ENCODE peak calls at places on chromosomes 3 and 15, in five cellular contexts. One of them, this sample, is unnamed.

GRCh38 chr15:75203017-75203907 is 1.6 kb downstream of the C15orf39 start:
- DNase-seq in stimulated activated naive CD8-positive, alpha-beta T cell treated with anti-CD3 and anti-CD28 coated beads, Interleukin-15, amount 100 ng/mL, for 72 hours: no peak
- DNase-seq in stimulated activated CD8-positive, alpha-beta memory T cell treated with anti-CD3 and anti-CD28 coated beads, Interleukin-15, amount 100 ng/mL, for 24 hours: no peak
- DNase-seq in fibroblast of the aortic adventitia: peak
- DNase-seq in neural crest cell: no peak
- DNase-seq in this sample: no peak

GRCh38 chr3:37237252-37237651 is 62.9 kb upstream of the LRRFIP2 start:
- DNase-seq in stimulated activated naive CD8-positive, alpha-beta T cell treated with anti-CD3 and anti-CD28 coated beads, Interleukin-15, amount 100 ng/mL, for 72 hours: no peak
- DNase-seq in stimulated activated CD8-positive, alpha-beta memory T cell treated with anti-CD3 and anti-CD28 coated beads, Interleukin-15, amount 100 ng/mL, for 24 hours: no peak
- DNase-seq in fibroblast of the aortic adventitia: no peak
- DNase-seq in neural crest cell: no peak
- DNase-seq in this sample: no peak

GRCh38 chr15:90386221-90386620 is 1.8 kb upstream of the IQGAP1 start:
- DNase-seq in stimulated activated naive CD8-positive, alpha-beta T cell treated with anti-CD3 and anti-CD28 coated beads, Interleukin-15, amount 100 ng/mL, for 72 hours: no peak
- DNase-seq in stimulated activated CD8-positive, alpha-beta memory T cell treated with anti-CD3 and anti-CD28 coated beads, Interleukin-15, amount 100 ng/mL, for 24 hours: no peak
- DNase-seq in fibroblast of the aortic adventitia: peak
- DNase-seq in neural crest cell: no peak
- DNase-seq in this sample: no peak

GRCh38 chr3:107689355-107689754 is 166.6 kb downstream of the BBX start:
- DNase-seq in stimulated activated naive CD8-positive, alpha-beta T cell treated with anti-CD3 and anti-CD28 coated beads, Interleukin-15, amount 100 ng/mL, for 72 hours: no peak
- DNase-seq in stimulated activated CD8-positive, alpha-beta memory T cell treated with anti-CD3 and anti-CD28 coated beads, Interleukin-15, amount 100 ng/mL, for 24 hours: no peak
- DNase-seq in fibroblast of the aortic adventitia: no peak
- DNase-seq in neural crest cell: no peak
- DNase-seq in this sample: no peak

GRCh38 chr3:160105902-160106584 is 117.4 kb downstream of the IL12A start:
- DNase-seq in stimulated activated naive CD8-positive, alpha-beta T cell treated with anti-CD3 and anti-CD28 coated beads, Interleukin-15, amount 100 ng/mL, for 72 hours: no peak
- DNase-seq in stimulated activated CD8-positive, alpha-beta memory T cell treated with anti-CD3 and anti-CD28 coated beads, Interleukin-15, amount 100 ng/mL, for 24 hours: no peak
- DNase-seq in fibroblast of the aortic adventitia: no peak
- DNase-seq in neural crest cell: no peak
- DNase-seq in this sample: no peak

GRCh38 chr15:43826029-43826507 is 734 bp upstream of the WDR76 start:
- DNase-seq in stimulated activated naive CD8-positive, alpha-beta T cell treated with anti-CD3 and anti-CD28 coated beads, Interleukin-15, amount 100 ng/mL, for 72 hours: no peak
- DNase-seq in stimulated activated CD8-positive, alpha-beta memory T cell treated with anti-CD3 and anti-CD28 coated beads, Interleukin-15, amount 100 ng/mL, for 24 hours: no peak
- DNase-seq in fibroblast of the aortic adventitia: no peak
- DNase-seq in neural crest cell: no peak
- DNase-seq in this sample: no peak

GRCh38 chr3:139564290-139564861 is 24.8 kb upstream of the RBP1 start:
- DNase-seq in stimulated activated naive CD8-positive, alpha-beta T cell treated with anti-CD3 and anti-CD28 coated beads, Interleukin-15, amount 100 ng/mL, for 72 hours: no peak
- DNase-seq in stimulated activated CD8-positive, alpha-beta memory T cell treated with anti-CD3 and anti-CD28 coated beads, Interleukin-15, amount 100 ng/mL, for 24 hours: no peak
- DNase-seq in fibroblast of the aortic adventitia: no peak
- DNase-seq in neural crest cell: no peak
- DNase-seq in this sample: peak

GRCh38 chr3:100782359-100782758 is 73.1 kb downstream of the TFG start:
- DNase-seq in stimulated activated naive CD8-positive, alpha-beta T cell treated with anti-CD3 and anti-CD28 coated beads, Interleukin-15, amount 100 ng/mL, for 72 hours: no peak
- DNase-seq in stimulated activated CD8-positive, alpha-beta memory T cell treated with anti-CD3 and anti-CD28 coated beads, Interleukin-15, amount 100 ng/mL, for 24 hours: no peak
- DNase-seq in fibroblast of the aortic adventitia: no peak
- DNase-seq in neural crest cell: no peak
- DNase-seq in this sample: no peak

GRCh38 chr3:13202744-13203397 is 129.6 kb upstream of the IQSEC1 start:
- DNase-seq in stimulated activated naive CD8-positive, alpha-beta T cell treated with anti-CD3 and anti-CD28 coated beads, Interleukin-15, amount 100 ng/mL, for 72 hours: no peak
- DNase-seq in stimulated activated CD8-positive, alpha-beta memory T cell treated with anti-CD3 and anti-CD28 coated beads, Interleukin-15, amount 100 ng/mL, for 24 hours: no peak
- DNase-seq in fibroblast of the aortic adventitia: no peak
- DNase-seq in neural crest cell: no peak
- DNase-seq in this sample: no peak

GRCh38 chr3:197487911-197488391 is 67.8 kb downstream of the BDH1 start:
- DNase-seq in stimulated activated naive CD8-positive, alpha-beta T cell treated with anti-CD3 and anti-CD28 coated beads, Interleukin-15, amount 100 ng/mL, for 72 hours: no peak
- DNase-seq in stimulated activated CD8-positive, alpha-beta memory T cell treated with anti-CD3 and anti-CD28 coated beads, Interleukin-15, amount 100 ng/mL, for 24 hours: no peak
- DNase-seq in fibroblast of the aortic adventitia: peak
- DNase-seq in neural crest cell: no peak
- DNase-seq in this sample: peak

GRCh38 chr15:52463638-52464037 is 65.0 kb downstream of the MYO5A start:
- DNase-seq in stimulated activated naive CD8-positive, alpha-beta T cell treated with anti-CD3 and anti-CD28 coated beads, Interleukin-15, amount 100 ng/mL, for 72 hours: no peak
- DNase-seq in stimulated activated CD8-positive, alpha-beta memory T cell treated with anti-CD3 and anti-CD28 coated beads, Interleukin-15, amount 100 ng/mL, for 24 hours: no peak
- DNase-seq in fibroblast of the aortic adventitia: peak
- DNase-seq in neural crest cell: no peak
- DNase-seq in this sample: peak

GRCh38 chr15:69701198-69701597 is 248.6 kb downstream of the RPLP1 start:
- DNase-seq in stimulated activated naive CD8-positive, alpha-beta T cell treated with anti-CD3 and anti-CD28 coated beads, Interleukin-15, amount 100 ng/mL, for 72 hours: no peak
- DNase-seq in stimulated activated CD8-positive, alpha-beta memory T cell treated with anti-CD3 and anti-CD28 coated beads, Interleukin-15, amount 100 ng/mL, for 24 hours: no peak
- DNase-seq in fibroblast of the aortic adventitia: no peak
- DNase-seq in neural crest cell: no peak
- DNase-seq in this sample: no peak

GRCh38 chr3:142459929-142460328 is 12.1 kb upstream of the XRN1 start:
- DNase-seq in stimulated activated naive CD8-positive, alpha-beta T cell treated with anti-CD3 and anti-CD28 coated beads, Interleukin-15, amount 100 ng/mL, for 72 hours: no peak
- DNase-seq in stimulated activated CD8-positive, alpha-beta memory T cell treated with anti-CD3 and anti-CD28 coated beads, Interleukin-15, amount 100 ng/mL, for 24 hours: no peak
- DNase-seq in fibroblast of the aortic adventitia: no peak
- DNase-seq in neural crest cell: no peak
- DNase-seq in this sample: no peak

GRCh38 chr15:90550919-90551318 is 21.2 kb downstream of the CRTC3 start:
- DNase-seq in stimulated activated naive CD8-positive, alpha-beta T cell treated with anti-CD3 and anti-CD28 coated beads, Interleukin-15, amount 100 ng/mL, for 72 hours: no peak
- DNase-seq in stimulated activated CD8-positive, alpha-beta memory T cell treated with anti-CD3 and anti-CD28 coated beads, Interleukin-15, amount 100 ng/mL, for 24 hours: no peak
- DNase-seq in fibroblast of the aortic adventitia: no peak
- DNase-seq in neural crest cell: no peak
- DNase-seq in this sample: peak

GRCh38 chr15:29736012-29736744 is 86.1 kb downstream of the TJP1 start:
- DNase-seq in stimulated activated naive CD8-positive, alpha-beta T cell treated with anti-CD3 and anti-CD28 coated beads, Interleukin-15, amount 100 ng/mL, for 72 hours: no peak
- DNase-seq in stimulated activated CD8-positive, alpha-beta memory T cell treated with anti-CD3 and anti-CD28 coated beads, Interleukin-15, amount 100 ng/mL, for 24 hours: no peak
- DNase-seq in fibroblast of the aortic adventitia: no peak
- DNase-seq in neural crest cell: no peak
- DNase-seq in this sample: no peak

GRCh38 chr3:117681619-117682018 is 972.0 kb downstream of the TUSC7 start:
- DNase-seq in stimulated activated naive CD8-positive, alpha-beta T cell treated with anti-CD3 and anti-CD28 coated beads, Interleukin-15, amount 100 ng/mL, for 72 hours: no peak
- DNase-seq in stimulated activated CD8-positive, alpha-beta memory T cell treated with anti-CD3 and anti-CD28 coated beads, Interleukin-15, amount 100 ng/mL, for 24 hours: no peak
- DNase-seq in fibroblast of the aortic adventitia: peak
- DNase-seq in neural crest cell: no peak
- DNase-seq in this sample: no peak

GRCh38 chr3:177451940-177452484 is 254.7 kb upstream of the TBL1XR1 start:
- DNase-seq in stimulated activated naive CD8-positive, alpha-beta T cell treated with anti-CD3 and anti-CD28 coated beads, Interleukin-15, amount 100 ng/mL, for 72 hours: no peak
- DNase-seq in stimulated activated CD8-positive, alpha-beta memory T cell treated with anti-CD3 and anti-CD28 coated beads, Interleukin-15, amount 100 ng/mL, for 24 hours: no peak
- DNase-seq in fibroblast of the aortic adventitia: peak
- DNase-seq in neural crest cell: no peak
- DNase-seq in this sample: peak

GRCh38 chr3:70064194-70064787 is 64.8 kb downstream of the SAMMSON start:
- DNase-seq in stimulated activated naive CD8-positive, alpha-beta T cell treated with anti-CD3 and anti-CD28 coated beads, Interleukin-15, amount 100 ng/mL, for 72 hours: no peak
- DNase-seq in stimulated activated CD8-positive, alpha-beta memory T cell treated with anti-CD3 and anti-CD28 coated beads, Interleukin-15, amount 100 ng/mL, for 24 hours: no peak
- DNase-seq in fibroblast of the aortic adventitia: peak
- DNase-seq in neural crest cell: peak
- DNase-seq in this sample: peak

GRCh38 chr15:52124270-52124878 is 11.8 kb upstream of the BCL2L10 start:
- DNase-seq in stimulated activated naive CD8-positive, alpha-beta T cell treated with anti-CD3 and anti-CD28 coated beads, Interleukin-15, amount 100 ng/mL, for 72 hours: no peak
- DNase-seq in stimulated activated CD8-positive, alpha-beta memory T cell treated with anti-CD3 and anti-CD28 coated beads, Interleukin-15, amount 100 ng/mL, for 24 hours: no peak
- DNase-seq in fibroblast of the aortic adventitia: peak
- DNase-seq in neural crest cell: no peak
- DNase-seq in this sample: peak

GRCh38 chr15:22258402-22259150 is 178.2 kb downstream of the OR4M2 start:
- DNase-seq in stimulated activated naive CD8-positive, alpha-beta T cell treated with anti-CD3 and anti-CD28 coated beads, Interleukin-15, amount 100 ng/mL, for 72 hours: no peak
- DNase-seq in stimulated activated CD8-positive, alpha-beta memory T cell treated with anti-CD3 and anti-CD28 coated beads, Interleukin-15, amount 100 ng/mL, for 24 hours: no peak
- DNase-seq in fibroblast of the aortic adventitia: no peak
- DNase-seq in neural crest cell: no peak
- DNase-seq in this sample: no peak

GRCh38 chr3:43152649-43153048 is 46.8 kb upstream of the POMGNT2 start:
- DNase-seq in stimulated activated naive CD8-positive, alpha-beta T cell treated with anti-CD3 and anti-CD28 coated beads, Interleukin-15, amount 100 ng/mL, for 72 hours: no peak
- DNase-seq in stimulated activated CD8-positive, alpha-beta memory T cell treated with anti-CD3 and anti-CD28 coated beads, Interleukin-15, amount 100 ng/mL, for 24 hours: no peak
- DNase-seq in fibroblast of the aortic adventitia: no peak
- DNase-seq in neural crest cell: no peak
- DNase-seq in this sample: no peak

GRCh38 chr3:194941956-194942483 is 256.3 kb downstream of the FAM43A start:
- DNase-seq in stimulated activated naive CD8-positive, alpha-beta T cell treated with anti-CD3 and anti-CD28 coated beads, Interleukin-15, amount 100 ng/mL, for 72 hours: no peak
- DNase-seq in stimulated activated CD8-positive, alpha-beta memory T cell treated with anti-CD3 and anti-CD28 coated beads, Interleukin-15, amount 100 ng/mL, for 24 hours: no peak
- DNase-seq in fibroblast of the aortic adventitia: no peak
- DNase-seq in neural crest cell: no peak
- DNase-seq in this sample: no peak

GRCh38 chr15:59148160-59148810 is 43.3 kb downstream of the CCNB2 start:
- DNase-seq in stimulated activated naive CD8-positive, alpha-beta T cell treated with anti-CD3 and anti-CD28 coated beads, Interleukin-15, amount 100 ng/mL, for 72 hours: no peak
- DNase-seq in stimulated activated CD8-positive, alpha-beta memory T cell treated with anti-CD3 and anti-CD28 coated beads, Interleukin-15, amount 100 ng/mL, for 24 hours: no peak
- DNase-seq in fibroblast of the aortic adventitia: peak
- DNase-seq in neural crest cell: no peak
- DNase-seq in this sample: no peak

GRCh38 chr3:64163755-64164148 is 61.5 kb downstream of the PRICKLE2 start:
- DNase-seq in stimulated activated naive CD8-positive, alpha-beta T cell treated with anti-CD3 and anti-CD28 coated beads, Interleukin-15, amount 100 ng/mL, for 72 hours: no peak
- DNase-seq in stimulated activated CD8-positive, alpha-beta memory T cell treated with anti-CD3 and anti-CD28 coated beads, Interleukin-15, amount 100 ng/mL, for 24 hours: no peak
- DNase-seq in fibroblast of the aortic adventitia: peak
- DNase-seq in neural crest cell: no peak
- DNase-seq in this sample: peak

GRCh38 chr3:193883551-193883950 is 252.4 kb upstream of the HES1 start:
- DNase-seq in stimulated activated naive CD8-positive, alpha-beta T cell treated with anti-CD3 and anti-CD28 coated beads, Interleukin-15, amount 100 ng/mL, for 72 hours: no peak
- DNase-seq in stimulated activated CD8-positive, alpha-beta memory T cell treated with anti-CD3 and anti-CD28 coated beads, Interleukin-15, amount 100 ng/mL, for 24 hours: no peak
- DNase-seq in fibroblast of the aortic adventitia: peak
- DNase-seq in neural crest cell: no peak
- DNase-seq in this sample: peak

GRCh38 chr15:84750583-84751092 is 2.2 kb downstream of the ZNF592 start:
- DNase-seq in stimulated activated naive CD8-positive, alpha-beta T cell treated with anti-CD3 and anti-CD28 coated beads, Interleukin-15, amount 100 ng/mL, for 72 hours: no peak
- DNase-seq in stimulated activated CD8-positive, alpha-beta memory T cell treated with anti-CD3 and anti-CD28 coated beads, Interleukin-15, amount 100 ng/mL, for 24 hours: no peak
- DNase-seq in fibroblast of the aortic adventitia: no peak
- DNase-seq in neural crest cell: no peak
- DNase-seq in this sample: no peak

This sample was measured in A172.